ENCODE peak calls at places on chromosomes 12 and 14, in six cellular contexts. One of them, this sample, is unnamed.

GRCh38 chr12:108766294-108766693 is 35.0 kb upstream of the CORO1C start:
- DNase-seq in ovary: no peak
- DNase-seq in DMS153: no peak
- DNase-seq in activated CD4-positive, alpha-beta T cell treated with anti-CD3 and anti-CD28 coated beads, Interleukin-2, amount 50 U/mL, for 48 hours: no peak
- DNase-seq in NCI-H774: no peak
- DNase-seq in GM23248: no peak
- DNase-seq in this sample: no peak

GRCh38 chr14:100589071-100589759 is 2.0 kb upstream of the BEGAIN start:
- DNase-seq in activated CD4-positive, alpha-beta T cell treated with anti-CD3 and anti-CD28 coated beads, Interleukin-2, amount 50 U/mL, for 48 hours: no peak
- DNase-seq in ovary: no peak
- DNase-seq in GM23248: no peak
- DNase-seq in DMS153: no peak
- DNase-seq in NCI-H774: no peak
- DNase-seq in this sample: no peak

GRCh38 chr14:59389936-59390335 is 75.2 kb downstream of the GPR135 start:
- DNase-seq in NCI-H774: no peak
- DNase-seq in GM23248: no peak
- DNase-seq in activated CD4-positive, alpha-beta T cell treated with anti-CD3 and anti-CD28 coated beads, Interleukin-2, amount 50 U/mL, for 48 hours: no peak
- DNase-seq in DMS153: no peak
- DNase-seq in ovary: no peak
- DNase-seq in this sample: no peak

GRCh38 chr14:36827861-36828260 is 166.2 kb downstream of the PAX9 start:
- DNase-seq in ovary: no peak
- DNase-seq in activated CD4-positive, alpha-beta T cell treated with anti-CD3 and anti-CD28 coated beads, Interleukin-2, amount 50 U/mL, for 48 hours: no peak
- DNase-seq in NCI-H774: no peak
- DNase-seq in DMS153: no peak
- DNase-seq in GM23248: no peak
- DNase-seq in this sample: no peak

GRCh38 chr12:18747960-18748359 is 10.0 kb downstream of the CAPZA3 start:
- DNase-seq in NCI-H774: no peak
- DNase-seq in DMS153: no peak
- DNase-seq in activated CD4-positive, alpha-beta T cell treated with anti-CD3 and anti-CD28 coated beads, Interleukin-2, amount 50 U/mL, for 48 hours: no peak
- DNase-seq in ovary: no peak
- DNase-seq in GM23248: peak
- DNase-seq in this sample: no peak

GRCh38 chr14:96363751-96364336 is 518 bp downstream of the GSKIP start:
- DNase-seq in NCI-H774: peak
- DNase-seq in GM23248: peak
- DNase-seq in ovary: no peak
- DNase-seq in activated CD4-positive, alpha-beta T cell treated with anti-CD3 and anti-CD28 coated beads, Interleukin-2, amount 50 U/mL, for 48 hours: peak
- DNase-seq in DMS153: no peak
- DNase-seq in this sample: peak

GRCh38 chr12:6867407-6868210 is at the start of gene TPI1:
- DNase-seq in GM23248: peak
- DNase-seq in NCI-H774: peak
- DNase-seq in activated CD4-positive, alpha-beta T cell treated with anti-CD3 and anti-CD28 coated beads, Interleukin-2, amount 50 U/mL, for 48 hours: peak
- DNase-seq in DMS153: peak
- DNase-seq in ovary: peak
- DNase-seq in this sample: peak

GRCh38 chr12:53201639-53202038 is 5.4 kb downstream of the ITGB7 start:
- DNase-seq in ovary: no peak
- DNase-seq in DMS153: no peak
- DNase-seq in GM23248: no peak
- DNase-seq in activated CD4-positive, alpha-beta T cell treated with anti-CD3 and anti-CD28 coated beads, Interleukin-2, amount 50 U/mL, for 48 hours: no peak
- DNase-seq in NCI-H774: no peak
- DNase-seq in this sample: no peak